ENCODE peak calls at places on chromosomes 2 and 18, in ten cellular contexts. F is DMS79 treated with DMSO at 0.1 percent for 48 hours; Y is H9; Q is GM19239; U is germinal center; J is esophagus squamous epithelium; C is activated naive CD4-positive, alpha-beta T cell treated with anti-CD3 and anti-CD28 coated beads for 36 hours; O is NCI-H187; W is RKO; M is mesothelial cell of epicardium. G is an unnamed sample.

GRCh38 chr2:136116111-136116812 is 1.7 kb downstream of the CXCR4 start:
- DNase-seq in Q (no peak), Y (no peak), C (peak; percentile 83), M (no peak), J (peak; percentile 34), U (peak; percentile 27), W (no peak), O (no peak), F (peak; percentile 67), G (peak; percentile 47)

GRCh38 chr2:50385361-50385760 is 646.6 kb downstream of the NRXN1 start:
- DNase-seq in C (no peak), W (no peak), U (no peak), Y (no peak), M (no peak), O (no peak), J (no peak), Q (no peak), F (no peak), G (no peak)

GRCh38 chr2:7468448-7468828 is 551.2 kb downstream of the RNF144A start:
- DNase-seq in C (no peak), O (no peak), W (no peak), Y (no peak), F (no peak), Q (no peak), U (no peak), J (no peak), M (no peak), G (no peak)

GRCh38 chr2:38892819-38893218 is 3.1 kb downstream of the ARHGEF33 start:
- DNase-seq in C (no peak), Q (no peak), Y (no peak), U (no peak), O (no peak), F (no peak), W (no peak), J (no peak), M (no peak), G (no peak)

GRCh38 chr2:190407662-190408537 is at the start of gene MFSD6:
- DNase-seq in F (peak; percentile 60), Q (peak; percentile 48), Y (peak; percentile 51), C (peak; percentile 59), U (peak; percentile 69), M (peak; percentile 53), J (no peak), O (peak; percentile 15), W (peak; percentile 55), G (peak; percentile 81)

GRCh38 chr2:54482725-54483124 is 26.6 kb downstream of the SPTBN1 start:
- DNase-seq in Y (no peak), F (no peak), O (no peak), C (no peak), U (no peak), W (no peak), Q (no peak), M (no peak), J (no peak), G (no peak)

GRCh38 chr2:240832816-240833497 is 12.9 kb upstream of the KIF1A start:
- DNase-seq in J (no peak), U (no peak), Q (no peak), W (no peak), Y (no peak), C (no peak), F (no peak), O (no peak), M (no peak), G (no peak)

GRCh38 chr2:159111346-159111922 is 143.0 kb downstream of the TANC1 start:
- DNase-seq in W (no peak), C (no peak), O (peak; percentile 18), Y (no peak), U (no peak), J (no peak), F (peak; percentile 32), M (no peak), Q (no peak), G (no peak)

GRCh38 chr18:26546875-26547301 is 1.5 kb downstream of the KCTD1 start:
- DNase-seq in U (no peak), J (no peak), W (no peak), Q (no peak), C (no peak), Y (no peak), F (no peak), M (no peak), O (no peak), G (no peak)

GRCh38 chr2:80014637-80015036 is 289.9 kb downstream of the LRRTM1 start:
- DNase-seq in Y (no peak), C (no peak), U (no peak), O (no peak), J (no peak), Q (no peak), M (no peak), F (no peak), W (no peak), G (no peak)

GRCh38 chr2:219272995-219273394 is 6.2 kb upstream of the DNAJB2 start:
- DNase-seq in Q (no peak), J (no peak), W (no peak), M (no peak), Y (no peak), O (no peak), U (no peak), F (no peak), C (no peak), G (no peak)

GRCh38 chr2:119305497-119306195 is 61.0 kb downstream of the C2orf76 start:
- DNase-seq in F (no peak), Y (no peak), Q (no peak), W (no peak), O (no peak), C (no peak), M (no peak), U (no peak), J (no peak), G (no peak)

GRCh38 chr2:104504331-104505073 is 349.4 kb upstream of the POU3F3 start:
- DNase-seq in J (no peak), W (no peak), F (no peak), O (no peak), Y (no peak), U (no peak), Q (no peak), C (no peak), M (no peak), G (no peak)

GRCh38 chr2:104872034-104872865 is 18.3 kb downstream of the POU3F3 start:
- DNase-seq in Q (no peak), U (no peak), O (no peak), Y (peak; percentile 83), C (no peak), F (no peak), J (no peak), W (no peak), M (no peak), G (no peak)

GRCh38 chr18:48183613-48184012 is 225.6 kb downstream of the ZBTB7C start:
- DNase-seq in J (no peak), W (no peak), Y (no peak), M (no peak), F (no peak), U (no peak), O (no peak), Q (no peak), C (no peak), G (no peak)

GRCh38 chr2:174027956-174028355 is 62.8 kb upstream of the SP3 start:
- DNase-seq in J (no peak), W (no peak), Y (no peak), U (no peak), C (no peak), M (no peak), O (no peak), F (no peak), Q (no peak), G (no peak)

GRCh38 chr18:50806208-50806616 is 13.6 kb downstream of the MRO start:
- DNase-seq in C (peak; percentile 7), J (no peak), F (no peak), W (no peak), O (no peak), U (peak; percentile 49), M (no peak), Y (peak; percentile 40), Q (no peak), G (no peak)

GRCh38 chr18:54684786-54685185 is 93.7 kb downstream of the DYNAP start:
- DNase-seq in U (no peak), W (no peak), Y (peak; percentile 33), M (no peak), J (no peak), F (peak; percentile 15), C (no peak), O (no peak), Q (no peak), G (no peak)

GRCh38 chr18:51196116-51196810 is 1.2 kb downstream of the MEX3C start:
- DNase-seq in C (peak; percentile 42), U (peak; percentile 19), W (peak; percentile 44), J (peak; percentile 16), M (peak; percentile 41), Q (no peak), F (no peak), Y (no peak), O (no peak), G (no peak)

GRCh38 chr2:220660277-220661155 is 911.6 kb downstream of the EPHA4 start:
- DNase-seq in J (no peak), W (no peak), Q (no peak), O (no peak), F (peak; percentile 26), M (no peak), Y (no peak), C (no peak), U (no peak), G (no peak)

GRCh38 chr2:186349508-186349907 is 136.6 kb upstream of the ZC3H15 start:
- DNase-seq in J (no peak), W (peak; percentile 32), Q (no peak), C (no peak), F (no peak), Y (no peak), O (no peak), U (no peak), M (no peak), G (no peak)

GRCh38 chr2:158717366-158718195 is 77.5 kb upstream of the DAPL1 start:
- DNase-seq in Q (no peak), J (no peak), Y (no peak), U (no peak), W (no peak), M (no peak), F (no peak), O (no peak), C (no peak), G (no peak)

GRCh38 chr2:179861027-179861776 is at the start of gene ZNF385B:
- DNase-seq in C (no peak), J (no peak), Y (peak; percentile 67), F (peak; percentile 12), O (no peak), M (peak; percentile 51), Q (peak; percentile 9), W (no peak), U (peak; percentile 30), G (peak; percentile 37)

GRCh38 chr2:238999290-238999741 is 151.4 kb downstream of the TWIST2 start:
- DNase-seq in O (no peak), Y (no peak), J (no peak), Q (no peak), M (no peak), C (no peak), W (no peak), U (no peak), F (no peak), G (no peak)